ENCODE peak calls at places on chromosome 6, in five cellular contexts. E is astrocyte of the cerebellum, S is nephron progenitor cell, B is psoas muscle, P is sigmoid colon. I is an unnamed sample.

GRCh38 chr6:16698988-16699868 is 62.0 kb downstream of the ATXN1 start:
- DNase-seq in E (no peak), S (no peak), B (no peak), P (no peak), I (no peak)

GRCh38 chr6:130825772-130826441 is 1.3 kb upstream of the SMLR1 start:
- DNase-seq in E (no peak), S (no peak), B (no peak), P (no peak), I (no peak)

GRCh38 chr6:108002365-108003221 is 44.6 kb upstream of the SEC63 start:
- DNase-seq in E (no peak), S (no peak), B (no peak), P (no peak), I (peak)

GRCh38 chr6:103379272-103379671 is 1480.4 kb downstream of the HACE1 start:
- DNase-seq in E (no peak), S (no peak), B (no peak), P (no peak), I (no peak)

GRCh38 chr6:161393839-161394364 is 120.0 kb upstream of the AGPAT4 start:
- DNase-seq in E (peak), S (peak), B (no peak), P (no peak), I (peak)

GRCh38 chr6:7107578-7108195 is at the start of gene RREB1:
- DNase-seq in E (no peak), S (peak), B (peak), P (peak), I (no peak)

GRCh38 chr6:43335469-43335868 is 26.8 kb upstream of the CRIP3 start:
- DNase-seq in E (no peak), S (no peak), B (no peak), P (no peak), I (no peak)

GRCh38 chr6:157047951-157048350 is 270.8 kb downstream of the ARID1B start:
- DNase-seq in E (no peak), S (no peak), B (no peak), P (no peak), I (no peak)

GRCh38 chr6:56713285-56713684 is 70.6 kb upstream of the DST start:
- DNase-seq in E (peak), S (no peak), B (peak), P (peak), I (peak)

GRCh38 chr6:168126566-168127383 is 47.8 kb upstream of the FRMD1 start:
- DNase-seq in E (no peak), S (no peak), B (no peak), P (peak), I (no peak)

GRCh38 chr6:107458687-107459282 is 579 bp downstream of the PDSS2 start:
- DNase-seq in E (no peak), S (no peak), B (peak), P (no peak), I (no peak)

GRCh38 chr6:128903715-128904114 is 20.8 kb downstream of the LAMA2 start:
- DNase-seq in E (no peak), S (no peak), B (no peak), P (no peak), I (no peak)

GRCh38 chr6:53306819-53307347 is 41.9 kb downstream of the ELOVL5 start:
- DNase-seq in E (no peak), S (no peak), B (no peak), P (no peak), I (peak)

GRCh38 chr6:88377976-88378580 is 211.9 kb upstream of the CNR1 start:
- DNase-seq in E (no peak), S (no peak), B (no peak), P (no peak), I (no peak)

GRCh38 chr6:52786249-52786956 is 17.2 kb downstream of the GSTA1 start:
- DNase-seq in E (no peak), S (no peak), B (no peak), P (no peak), I (no peak)

GRCh38 chr6:37314803-37315515 is 38.8 kb upstream of the RNF8 start:
- DNase-seq in E (no peak), S (peak), B (peak), P (no peak), I (no peak)

GRCh38 chr6:158033077-158033750 is 51.6 kb downstream of the SYNJ2 start:
- DNase-seq in E (no peak), S (no peak), B (no peak), P (peak), I (no peak)

GRCh38 chr6:168300975-168301647 is 18.5 kb downstream of the DACT2 start:
- DNase-seq in E (no peak), S (no peak), B (no peak), P (no peak), I (no peak)

GRCh38 chr6:21856096-21856825 is 262.7 kb downstream of the SOX4 start:
- DNase-seq in E (peak), S (no peak), B (no peak), P (no peak), I (peak)

GRCh38 chr6:142374090-142374783 is 72.4 kb downstream of the ADGRG6 start:
- DNase-seq in E (no peak), S (no peak), B (no peak), P (no peak), I (no peak)

GRCh38 chr6:5517781-5518180 is 256.5 kb downstream of the FARS2 start:
- DNase-seq in E (no peak), S (no peak), B (no peak), P (no peak), I (no peak)

GRCh38 chr6:91352878-91353277 is 766.0 kb upstream of the MAP3K7 start:
- DNase-seq in E (no peak), S (no peak), B (no peak), P (no peak), I (no peak)
- TF ChIP-seq CTCF in E (no peak), S (no peak), B (no peak), P (no peak), I (no peak)

GRCh38 chr6:70547313-70547712 is 19.4 kb upstream of the SDHAF4 start:
- DNase-seq in E (no peak), S (no peak), B (no peak), P (no peak), I (no peak)
- TF ChIP-seq CTCF in E (peak), S (peak), B (peak), P (no peak), I (peak)

GRCh38 chr6:70563540-70563939 is 3.2 kb upstream of the SDHAF4 start:
- DNase-seq in E (no peak), S (no peak), B (peak), P (no peak), I (no peak)

GRCh38 chr6:70566751-70567382 is at the start of gene SDHAF4:
- DNase-seq in E (peak), S (peak), B (peak), P (peak), I (peak)
- TF ChIP-seq CTCF in E (no peak), S (no peak), B (no peak), P (no peak), I (peak)

GRCh38 chr6:167095888-167096287 is 27.0 kb upstream of the CCR6 start:
- DNase-seq in E (no peak), S (no peak), B (no peak), P (no peak), I (no peak)

GRCh38 chr6:167093406-167093921 is 29.4 kb upstream of the CCR6 start:
- DNase-seq in E (no peak), S (no peak), B (no peak), P (no peak), I (no peak)

GRCh38 chr6:167093922-167094432 is 28.9 kb upstream of the CCR6 start:
- DNase-seq in E (no peak), S (no peak), B (no peak), P (no peak), I (no peak)

GRCh38 chr6:167094820-167095637 is 27.9 kb upstream of the CCR6 start:
- DNase-seq in E (no peak), S (no peak), B (no peak), P (no peak), I (no peak)

GRCh38 chr6:167094436-167094819 is 28.5 kb upstream of the CCR6 start:
- DNase-seq in E (no peak), S (no peak), B (no peak), P (no peak), I (no peak)
- TF ChIP-seq CTCF in E (no peak), S (no peak), B (no peak), P (no peak), I (no peak)

DNA sequence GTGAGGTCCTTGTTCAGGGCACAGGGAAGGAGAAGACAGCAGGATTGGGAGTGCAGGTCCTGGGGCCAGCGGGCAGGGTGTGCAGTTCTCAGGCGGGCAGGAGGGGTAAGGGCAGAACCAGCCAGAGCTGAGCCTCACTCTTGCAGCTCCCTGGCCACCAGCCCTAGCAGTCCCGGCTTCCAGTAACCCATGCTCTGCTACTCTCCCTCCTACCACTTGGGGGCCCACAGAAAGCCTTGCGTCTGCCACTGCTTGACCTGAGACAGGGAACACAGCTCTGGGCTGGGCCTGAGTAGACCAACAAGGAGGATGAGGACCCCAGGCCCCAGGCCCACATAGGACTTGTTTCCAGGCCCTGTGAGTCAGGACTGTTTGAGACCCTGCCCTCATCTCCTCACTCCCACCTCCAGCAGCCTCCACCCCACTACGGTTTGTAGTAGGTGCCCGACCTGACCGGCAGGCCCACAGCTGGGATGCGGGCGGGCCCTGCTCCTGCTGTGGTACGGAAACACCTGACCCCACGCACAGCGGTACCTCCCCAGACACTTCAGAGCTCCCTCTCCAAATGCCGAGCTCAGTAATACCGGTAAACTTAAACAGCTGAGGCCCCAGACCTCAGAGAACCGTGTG is 39.2 kb downstream of the KCNK5 start:
- DNase-seq in E (no peak), S (peak), B (peak), P (no peak), I (no peak)
- TF ChIP-seq CTCF in E (peak), S (peak), B (peak), P (no peak), I (peak)

DNA sequence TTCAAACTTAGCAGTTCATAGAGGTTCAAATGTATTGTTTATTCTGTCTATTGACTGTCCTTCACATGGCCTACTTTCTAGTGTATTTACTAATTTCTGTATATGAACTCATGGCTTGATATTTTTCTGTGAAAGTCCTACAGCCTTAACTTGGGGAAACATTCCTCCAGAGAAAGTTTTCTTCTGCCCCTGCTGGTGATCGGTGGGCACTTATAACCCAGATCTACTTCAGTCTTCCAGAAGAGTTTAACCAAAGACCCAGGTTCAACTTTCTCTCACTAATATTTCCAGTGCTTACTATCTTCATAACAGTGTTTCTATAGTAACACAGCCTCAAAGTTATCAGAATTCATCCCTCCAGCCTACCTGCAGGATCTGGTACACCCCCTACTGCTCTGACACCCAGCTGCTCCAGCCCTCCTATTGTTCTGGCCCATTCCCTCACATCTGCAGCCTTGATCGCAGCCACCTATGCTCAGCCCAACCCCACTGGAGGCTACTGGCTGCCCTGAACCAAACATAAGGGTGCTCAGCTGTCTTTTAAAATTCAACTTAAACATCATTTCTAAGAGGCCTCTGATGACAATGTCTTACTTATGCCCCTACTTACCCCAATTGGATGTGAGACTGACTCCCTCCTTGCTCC is 72.3 kb downstream of the TBX18 start:
- DNase-seq in E (no peak), S (no peak), B (no peak), P (no peak), I (no peak)
- TF ChIP-seq CTCF in E (no peak), S (no peak), B (no peak), P (no peak), I (no peak)

GRCh38 chr6:84582997-84583396 is 181.4 kb downstream of the TBX18 start:
- DNase-seq in E (no peak), S (no peak), B (no peak), P (no peak), I (no peak)

GRCh38 chr6:84583784-84584183 is 180.6 kb downstream of the TBX18 start:
- DNase-seq in E (no peak), S (no peak), B (no peak), P (no peak), I (no peak)

GRCh38 chr6:84579404-84579803 is 185.0 kb downstream of the TBX18 start:
- DNase-seq in E (no peak), S (no peak), B (no peak), P (no peak), I (no peak)

GRCh38 chr6:84576029-84576428 is 188.4 kb downstream of the TBX18 start:
- DNase-seq in E (no peak), S (no peak), B (no peak), P (no peak), I (no peak)

GRCh38 chr6:84581494-84582259 is 182.7 kb downstream of the TBX18 start:
- DNase-seq in E (peak), S (no peak), B (no peak), P (no peak), I (peak)
- TF ChIP-seq CTCF in E (no peak), S (no peak), B (no peak), P (no peak), I (no peak)

DNA sequence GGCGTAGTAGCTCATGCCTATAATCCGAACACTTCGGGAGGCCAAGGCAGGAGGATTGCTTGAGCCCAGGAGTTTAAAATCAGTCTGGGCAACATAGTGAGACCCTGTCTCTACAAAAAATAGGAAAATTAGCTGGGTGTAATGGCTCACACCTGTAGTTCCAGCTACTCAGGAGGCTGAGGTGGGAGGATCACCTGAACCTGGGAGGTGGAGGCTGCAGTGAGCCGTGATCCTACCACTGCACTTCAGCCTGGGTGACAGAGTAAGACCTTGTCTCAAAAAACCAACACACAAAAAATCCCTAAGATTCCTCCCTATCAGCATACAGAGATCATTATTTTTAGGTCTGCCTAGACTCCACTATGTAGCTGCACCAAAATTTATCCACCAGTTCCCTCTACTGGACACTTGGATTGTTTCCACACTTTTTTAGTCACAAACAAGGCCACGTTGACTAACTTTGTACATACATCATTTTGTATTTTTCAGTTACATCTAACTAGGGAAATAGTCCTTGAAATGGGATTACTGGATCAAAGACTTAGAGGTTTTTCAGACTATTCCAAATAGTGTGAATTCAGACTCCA is 3.6 kb upstream of the PHF1 start:
- DNase-seq in E (peak), S (no peak), B (no peak), P (no peak), I (no peak)
- TF ChIP-seq CTCF in E (peak), S (peak), B (peak), P (no peak), I (peak)

GRCh38 chr6:28491984-28492317 is 23.6 kb downstream of the GPX6 start:
- DNase-seq in E (no peak), S (no peak), B (no peak), P (no peak), I (no peak)

GRCh38 chr6:28501259-28501658 is 14.3 kb downstream of the GPX6 start:
- DNase-seq in E (no peak), S (no peak), B (no peak), P (no peak), I (no peak)

GRCh38 chr6:28497893-28498292 is 17.7 kb downstream of the GPX6 start:
- DNase-seq in E (no peak), S (no peak), B (no peak), P (no peak), I (no peak)

GRCh38 chr6:28497306-28497705 is 18.3 kb downstream of the GPX6 start:
- DNase-seq in E (no peak), S (no peak), B (no peak), P (no peak), I (no peak)

GRCh38 chr6:28496099-28496779 is 19.4 kb downstream of the GPX6 start:
- DNase-seq in E (no peak), S (no peak), B (no peak), P (no peak), I (no peak)
- TF ChIP-seq CTCF in E (no peak), S (no peak), B (no peak), P (no peak), I (peak)

DNA sequence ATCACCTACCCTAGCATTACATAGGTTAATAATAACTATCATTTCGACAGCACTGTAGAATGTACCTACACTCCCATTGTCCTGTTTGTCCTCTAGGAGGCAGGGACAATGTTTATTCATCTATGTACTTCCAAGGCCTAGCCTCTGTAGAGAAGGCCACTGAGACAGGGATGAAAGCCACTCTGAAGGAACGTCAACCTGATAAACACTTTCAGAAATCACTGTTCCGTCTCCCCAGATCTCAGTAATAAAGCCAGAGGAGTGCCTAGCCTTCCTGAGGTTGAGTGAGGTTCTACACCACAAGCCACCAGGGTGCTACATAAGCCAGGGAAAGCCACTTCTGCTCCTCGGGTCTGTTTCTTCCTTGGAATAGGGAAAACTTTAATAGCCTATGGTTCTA is 44.8 kb downstream of the POPDC3 start:
- DNase-seq in E (no peak), S (no peak), B (no peak), P (no peak), I (no peak)
- TF ChIP-seq CTCF in E (peak), S (no peak), B (peak), P (no peak), I (peak)

I was measured in retinal pigment epithelial cell.